ENCODE peak calls at places on chromosomes 4 and X, in seven cellular contexts. P is RWPE1, I is GM13976, L is K562, N is activated B cell treated with CpG ODN at 0.5 μM for 24 hours, U is Calu3, D is type B pancreatic cell. S is an unnamed sample.

GRCh38 chr4:1050486-1051213 is 39.2 kb downstream of the FGFRL1 start:
- DNase-seq in N (peak; percentile 11), P (no peak), D (no peak), I (no peak), L (no peak), U (no peak), S (no peak)

GRCh38 chr4:25949166-25949748 is 35.2 kb downstream of the SMIM20 start:
- DNase-seq in I (no peak), D (no peak), N (no peak), U (no peak), P (no peak), L (no peak), S (no peak)

GRCh38 chr4:30256105-30256828 is 463.9 kb upstream of the PCDH7 start:
- DNase-seq in D (no peak), I (no peak), U (no peak), P (no peak), L (no peak), N (no peak), S (no peak)

GRCh38 chr4:105472871-105473339 is 957 bp downstream of the PPA2 start:
- DNase-seq in L (peak; percentile 24), U (no peak), N (no peak), P (no peak), D (no peak), I (no peak), S (no peak)

GRCh38 chr4:89048906-89049601 is 7.9 kb downstream of the FAM13A start:
- DNase-seq in N (no peak), D (no peak), U (no peak), I (no peak), P (no peak), L (no peak), S (no peak)

GRCh38 chrX:11591712-11592351 is 73.9 kb downstream of the ARHGAP6 start:
- DNase-seq in P (no peak), D (no peak), N (no peak), U (no peak), I (peak; percentile 6), L (no peak), S (no peak)

GRCh38 chr4:3868146-3868840 is 102.1 kb downstream of the ADRA2C start:
- DNase-seq in L (no peak), N (no peak), U (no peak), D (no peak), P (no peak), I (no peak), S (no peak)

GRCh38 chr4:1091561-1091995 is 21.8 kb downstream of the RNF212 start:
- DNase-seq in D (no peak), I (no peak), N (no peak), U (no peak), P (no peak), L (no peak), S (no peak)

GRCh38 chr4:181006509-181007290 is 1236.5 kb upstream of the TENM3 start:
- DNase-seq in I (no peak), D (no peak), N (no peak), U (no peak), P (no peak), L (no peak), S (no peak)

GRCh38 chr4:54516556-54517215 is 141.1 kb upstream of the KIT start:
- DNase-seq in U (no peak), N (no peak), I (no peak), P (no peak), L (no peak), D (no peak), S (no peak)

GRCh38 chrX:30992381-30992904 is 79.4 kb downstream of the FTHL17 start:
- DNase-seq in P (no peak), N (no peak), U (no peak), I (no peak), L (no peak), D (no peak), S (peak; percentile 63)

GRCh38 chrX:34377645-34378044 is 245.5 kb upstream of the FAM47A start:
- DNase-seq in N (no peak), D (no peak), L (no peak), I (no peak), U (no peak), P (no peak), S (no peak)

GRCh38 chr4:1711055-1711905 is 839 bp downstream of the SLBP start:
- DNase-seq in L (no peak), U (no peak), I (peak; percentile 48), N (no peak), D (no peak), P (no peak), S (no peak)

GRCh38 chr4:78565971-78566372 is 14.4 kb downstream of the ANXA3 start:
- DNase-seq in I (no peak), N (no peak), D (no peak), L (no peak), U (peak; percentile 69), P (peak; percentile 73), S (no peak)

GRCh38 chrX:13053171-13053570 is 8.8 kb upstream of the FAM9C start:
- DNase-seq in N (no peak), D (no peak), U (no peak), L (no peak), P (no peak), I (no peak), S (no peak)

GRCh38 chrX:39150210-39150609 is 349.0 kb downstream of the MID1IP1 start:
- DNase-seq in D (no peak), I (no peak), P (no peak), N (no peak), U (no peak), L (no peak), S (no peak)

GRCh38 chrX:10897768-10898167 is 213.4 kb upstream of the HCCS start:
- DNase-seq in L (no peak), D (no peak), U (no peak), N (no peak), I (no peak), P (no peak), S (no peak)

GRCh38 chr4:141102367-141102766 is 30.9 kb downstream of the RNF150 start:
- DNase-seq in N (no peak), P (peak; percentile 49), L (no peak), U (no peak), I (no peak), D (no peak), S (peak; percentile 77)

GRCh38 chrX:39473812-39474211 is 623.9 kb downstream of the BCOR start:
- DNase-seq in I (no peak), P (no peak), U (no peak), D (no peak), N (no peak), L (no peak), S (no peak)

GRCh38 chr4:38313999-38314561 is 349.9 kb upstream of the KLF3 start:
- DNase-seq in N (no peak), U (peak; percentile 42), D (no peak), L (peak; percentile 13), P (peak; percentile 74), I (no peak), S (peak; percentile 68)

GRCh38 chrX:71475906-71476305 is 57.0 kb upstream of the OGT start:
- DNase-seq in L (no peak), D (no peak), I (no peak), U (no peak), N (no peak), P (no peak), S (no peak)

GRCh38 chrX:29726811-29727210 is 488.6 kb upstream of the MAGEB2 start:
- DNase-seq in L (no peak), U (no peak), I (no peak), D (no peak), N (no peak), P (no peak), S (no peak)

GRCh38 chr4:94256833-94257232 is 49.2 kb downstream of the SMARCAD1 start:
- DNase-seq in I (no peak), P (no peak), L (no peak), D (no peak), U (no peak), N (no peak), S (no peak)
- TF ChIP-seq CTCF in I (peak; percentile 26), P (peak; percentile 35), L (no peak), D (peak; percentile 54), U (no peak), N (no peak), S (peak; percentile 40)

DNA sequence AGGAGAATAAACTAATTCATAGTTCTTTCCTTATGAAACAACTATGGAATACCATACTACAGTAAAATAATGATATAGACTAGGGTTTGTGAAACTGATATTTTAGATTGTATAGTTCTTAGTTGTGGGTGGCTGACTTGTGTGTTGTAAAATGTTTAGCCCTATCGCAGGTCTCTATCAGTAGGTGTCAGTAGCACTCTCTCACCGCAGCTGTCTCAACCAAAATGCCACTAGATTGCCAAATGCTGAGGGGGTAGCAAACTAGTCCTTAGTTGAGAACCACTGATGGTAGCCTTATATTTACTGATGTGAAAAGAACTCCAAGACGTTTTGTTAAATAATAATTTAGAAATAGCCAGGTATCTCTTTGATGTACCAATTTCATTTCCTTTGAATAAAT is 48.1 kb downstream of the RHOXF2B start:
- DNase-seq in P (no peak), L (no peak), D (no peak), N (no peak), U (no peak), I (no peak), S (no peak)
- TF ChIP-seq CTCF in P (no peak), L (no peak), D (no peak), N (no peak), U (no peak), I (no peak), S (no peak)

DNA sequence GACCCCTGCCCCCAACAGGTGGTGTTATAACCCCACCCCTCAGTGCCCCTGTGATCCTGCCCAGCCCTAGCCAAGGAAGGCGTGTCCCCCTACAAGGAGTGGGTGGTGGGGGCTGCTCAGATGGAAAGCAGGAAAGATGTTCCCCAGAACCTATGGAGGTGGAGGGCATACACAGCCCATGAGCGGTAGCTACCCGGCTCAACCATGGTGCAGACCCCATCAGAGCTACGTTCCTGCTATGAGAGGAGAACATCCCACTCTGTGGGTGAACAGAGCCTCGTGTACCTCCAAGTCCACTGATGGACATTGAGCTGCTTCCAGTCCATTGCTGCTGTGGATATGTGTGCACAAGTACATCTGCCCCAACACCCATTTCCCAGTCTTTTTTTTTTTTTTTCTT is 71.1 kb downstream of the SHOX start:
- DNase-seq in D (no peak), I (no peak), N (no peak), U (no peak), L (no peak), P (no peak), S (no peak)
- TF ChIP-seq CTCF in D (no peak), I (no peak), N (no peak), U (no peak), L (no peak), P (no peak), S (no peak)

GRCh38 chrX:24859211-24859841 is 156.4 kb downstream of the ARX start:
- DNase-seq in D (no peak), U (no peak), L (no peak), I (no peak), N (no peak), P (no peak), S (no peak)
- TF ChIP-seq CTCF in D (peak; percentile 43), U (no peak), L (no peak), I (no peak), N (no peak), P (no peak), S (no peak)

GRCh38 chr4:71303850-71304249 is 35.0 kb upstream of the SLC4A4 start:
- DNase-seq in D (no peak), P (no peak), L (no peak), U (no peak), I (no peak), N (no peak), S (no peak)

GRCh38 chr4:71304289-71304850 is 34.5 kb upstream of the SLC4A4 start:
- DNase-seq in D (no peak), L (no peak), P (no peak), N (no peak), U (no peak), I (no peak), S (no peak)

GRCh38 chr4:71307729-71308128 is 31.1 kb upstream of the SLC4A4 start:
- DNase-seq in U (no peak), L (no peak), P (no peak), N (no peak), I (no peak), D (no peak), S (no peak)
- TF ChIP-seq CTCF in U (no peak), L (no peak), P (no peak), N (no peak), I (no peak), D (no peak), S (no peak)

S was measured in retinal pigment epithelial cell.